ENCODE peak calls at places on chromosomes 1 and 21, in four cellular contexts. C is GM12878, N is HepG2, K is K562. L is an unnamed sample.

GRCh38 chr21:45555557-45556301 is 13.5 kb upstream of the SLC19A1 start:
- DNase-seq in C (peak), N (peak), K (peak), L (peak)

GRCh38 chr1:115643636-115644035 is 1.9 kb downstream of the VANGL1 start:
- DNase-seq in C (no peak), N (no peak), K (no peak), L (no peak)

GRCh38 chr1:150002217-150002616 is 8.3 kb downstream of the OTUD7B start:
- DNase-seq in C (no peak), N (no peak), K (no peak), L (no peak)

GRCh38 chr1:13536612-13537011 is 22.8 kb upstream of the LRRC38 start:
- DNase-seq in C (no peak), N (no peak), K (no peak), L (peak)

GRCh38 chr1:38444311-38444710 is 397.7 kb upstream of the POU3F1 start:
- DNase-seq in C (no peak), N (no peak), K (no peak), L (no peak)

GRCh38 chr1:173048629-173049326 is 2.0 kb downstream of the TNFSF18 start:
- DNase-seq in C (no peak), N (no peak), K (no peak), L (no peak)

GRCh38 chr1:234926574-234927311 is 201.9 kb downstream of the TOMM20 start:
- DNase-seq in C (peak), N (no peak), K (no peak), L (no peak)

GRCh38 chr1:169466259-169467230 is 19.2 kb downstream of the SLC19A2 start:
- DNase-seq in C (no peak), N (peak), K (peak), L (peak)

GRCh38 chr1:204286841-204287387 is 72.8 kb downstream of the PLEKHA6 start:
- DNase-seq in C (no peak), N (no peak), K (no peak), L (no peak)

DNA sequence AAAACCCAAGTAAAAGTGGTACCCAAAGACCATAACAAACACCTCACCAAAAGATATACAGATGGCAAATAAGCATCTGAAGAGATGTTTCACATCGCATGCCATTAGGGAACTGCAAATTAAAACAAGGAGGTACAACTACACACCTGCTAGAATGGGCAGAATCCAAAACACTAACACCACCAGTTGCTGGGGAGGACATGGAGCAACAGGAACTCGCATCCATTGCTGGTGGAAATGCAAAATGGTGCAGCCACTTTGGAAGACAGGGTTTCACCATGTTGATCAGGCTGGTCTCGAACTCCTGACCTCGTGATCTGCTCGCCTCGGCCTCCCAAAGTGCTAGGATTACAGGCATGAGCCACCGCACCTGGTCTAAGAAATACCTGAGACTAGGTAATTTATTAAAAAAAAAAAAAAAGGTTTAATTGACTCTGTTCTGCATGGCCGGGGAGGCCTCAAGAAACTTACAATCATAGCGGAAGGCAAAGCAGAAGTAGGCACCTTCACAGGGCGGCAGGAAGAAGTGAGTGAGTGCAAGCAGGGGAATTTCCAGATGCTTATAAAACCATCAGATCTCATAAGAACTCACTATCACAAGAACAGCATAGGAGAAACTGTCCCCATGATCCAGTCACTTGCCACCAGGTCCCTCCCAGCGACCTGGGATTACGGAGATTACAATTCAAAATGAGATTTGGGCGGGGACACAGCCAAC is 30.2 kb upstream of the PRSS38 start:
- DNase-seq in C (no peak), N (no peak), K (no peak), L (no peak)
- H3K4me2 ChIP-seq in C (no peak), N (no peak), K (no peak), L (no peak)

GRCh38 chr1:85134583-85135455 is 66.0 kb downstream of the SYDE2 start:
- DNase-seq in C (no peak), N (peak), K (no peak), L (no peak)
- TF ChIP-seq CREB1 in C (no peak), N (no peak), K (no peak), L (no peak)

GRCh38 chr1:113219828-113220227 is 146.8 kb downstream of the LRIG2 start:
- DNase-seq in C (no peak), N (no peak), K (no peak), L (no peak)

GRCh38 chr1:113223040-113223439 is 150.0 kb downstream of the LRIG2 start:
- DNase-seq in C (no peak), N (no peak), K (no peak), L (no peak)

GRCh38 chr1:113216664-113217063 is 143.7 kb downstream of the LRIG2 start:
- DNase-seq in C (no peak), N (no peak), K (no peak), L (no peak)

GRCh38 chr1:113217447-113218208 is 144.6 kb downstream of the LRIG2 start:
- DNase-seq in C (no peak), N (peak), K (peak), L (no peak)

GRCh38 chr1:113219377-113219776 is 146.4 kb downstream of the LRIG2 start:
- DNase-seq in C (no peak), N (no peak), K (peak), L (peak)
- TF ChIP-seq JUNB in C (no peak), N (no peak), K (no peak), L (no peak)

DNA sequence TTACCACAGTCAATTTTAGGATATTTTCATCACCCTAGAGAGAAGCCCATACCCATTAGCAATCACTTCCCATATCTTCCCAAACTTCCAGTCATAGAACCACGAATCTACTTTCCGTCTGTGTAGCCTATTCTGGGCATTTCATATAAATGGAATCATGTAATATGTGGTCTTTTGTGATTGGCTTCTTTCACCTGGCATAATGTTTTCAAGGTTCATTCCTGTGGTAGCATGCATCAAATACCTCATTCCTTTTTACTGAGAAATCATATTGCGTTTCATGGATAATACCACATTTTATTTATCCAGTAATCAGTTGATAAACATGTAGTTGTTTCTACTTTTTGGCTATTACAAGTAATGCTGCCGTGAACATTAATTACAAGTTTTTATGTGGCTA is 21.5 kb downstream of the DESI2 start:
- DNase-seq in C (no peak), N (no peak), K (no peak), L (no peak)
- H3K4me2 ChIP-seq in C (no peak), N (no peak), K (no peak), L (no peak)

DNA sequence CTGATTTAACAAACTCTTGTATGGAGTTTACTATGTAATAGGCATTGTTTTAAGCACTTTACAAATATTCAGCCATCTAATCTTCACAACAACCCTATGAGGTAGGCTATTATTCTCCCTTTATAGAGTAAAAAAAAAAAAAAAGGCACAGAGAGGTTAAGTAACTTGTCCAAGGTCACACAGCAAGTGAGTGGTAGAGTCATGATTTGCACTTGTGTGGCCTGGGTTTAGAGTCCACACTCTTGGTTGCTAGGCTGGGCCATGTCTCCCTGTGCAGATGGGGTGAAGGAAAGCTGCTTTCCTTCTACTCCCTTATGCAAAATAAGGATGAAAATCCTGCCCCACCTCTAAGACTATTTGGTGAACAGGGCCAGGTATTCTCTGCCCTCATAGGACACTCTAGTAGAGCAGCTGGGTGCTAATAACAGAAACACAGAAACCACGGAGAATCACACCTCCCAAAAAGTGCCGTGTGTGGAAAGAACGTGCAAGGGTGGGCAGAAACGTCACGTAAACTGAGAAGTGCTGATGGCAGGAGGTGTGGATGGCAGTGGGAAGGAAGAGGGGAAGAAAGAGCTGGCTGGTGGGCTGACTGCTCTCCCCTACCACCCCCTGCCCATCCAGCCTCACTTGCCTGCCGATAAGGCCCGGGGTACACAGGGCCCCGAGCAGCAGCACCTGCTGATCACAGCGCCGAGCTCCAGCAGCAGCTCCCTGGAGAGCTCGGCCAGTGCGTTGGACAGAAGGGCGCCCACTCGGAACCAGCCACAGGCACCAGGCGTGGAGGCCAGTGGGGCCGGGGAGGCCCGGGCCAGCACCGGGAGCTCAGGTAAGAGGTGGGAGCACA is 28.3 kb upstream of the VPS13D start:
- DNase-seq in C (no peak), N (no peak), K (no peak), L (no peak)
- TF ChIP-seq CREB1 in C (no peak), N (no peak), K (no peak), L (no peak)

GRCh38 chr1:163826500-163826899 is 504.7 kb downstream of the NUF2 start:
- DNase-seq in C (no peak), N (no peak), K (no peak), L (no peak)
- TF ChIP-seq JUNB in C (no peak), N (no peak), K (no peak), L (no peak)

DNA sequence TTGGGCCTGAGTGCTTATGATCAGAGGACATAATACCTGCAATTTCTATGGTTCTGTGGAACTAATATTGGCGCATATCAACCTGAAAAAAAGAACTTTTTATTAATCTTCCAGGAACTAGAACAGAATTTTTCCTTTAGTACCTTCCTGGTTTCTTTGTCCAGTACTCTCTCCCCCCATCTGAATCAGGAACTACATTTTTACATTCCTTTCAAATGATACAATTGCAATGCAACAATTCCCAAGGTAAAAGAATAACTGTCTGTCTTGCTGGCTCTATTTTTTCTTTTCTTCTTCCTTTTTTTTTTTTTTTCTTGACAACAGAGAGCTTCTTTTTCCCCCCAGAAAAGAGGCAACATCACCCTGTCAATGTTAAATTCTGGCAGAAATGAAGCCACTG is 4.5 kb upstream of the CD101 start:
- DNase-seq in C (no peak), N (no peak), K (no peak), L (no peak)
- H3K4me2 ChIP-seq in C (no peak), N (no peak), K (no peak), L (no peak)

GRCh38 chr1:10773851-10774614 is 22.4 kb downstream of the CASZ1 start:
- DNase-seq in C (no peak), N (no peak), K (no peak), L (no peak)

GRCh38 chr1:10774615-10775310 is 21.7 kb downstream of the CASZ1 start:
- DNase-seq in C (no peak), N (no peak), K (no peak), L (no peak)

GRCh38 chr1:10771789-10772188 is 24.7 kb downstream of the CASZ1 start:
- DNase-seq in C (no peak), N (no peak), K (no peak), L (no peak)

GRCh38 chr1:10772711-10773110 is 23.7 kb downstream of the CASZ1 start:
- DNase-seq in C (no peak), N (no peak), K (no peak), L (no peak)

GRCh38 chr1:10773376-10773775 is 23.1 kb downstream of the CASZ1 start:
- DNase-seq in C (no peak), N (no peak), K (no peak), L (no peak)
- TF ChIP-seq CREB1 in C (no peak), N (no peak), K (no peak), L (no peak)

GRCh38 chr1:161069731-161070270 is at the start of gene ARHGAP30:
- DNase-seq in C (peak), N (no peak), K (no peak), L (peak)
- TF ChIP-seq JUNB in C (no peak), N (no peak), K (no peak), L (no peak)

DNA sequence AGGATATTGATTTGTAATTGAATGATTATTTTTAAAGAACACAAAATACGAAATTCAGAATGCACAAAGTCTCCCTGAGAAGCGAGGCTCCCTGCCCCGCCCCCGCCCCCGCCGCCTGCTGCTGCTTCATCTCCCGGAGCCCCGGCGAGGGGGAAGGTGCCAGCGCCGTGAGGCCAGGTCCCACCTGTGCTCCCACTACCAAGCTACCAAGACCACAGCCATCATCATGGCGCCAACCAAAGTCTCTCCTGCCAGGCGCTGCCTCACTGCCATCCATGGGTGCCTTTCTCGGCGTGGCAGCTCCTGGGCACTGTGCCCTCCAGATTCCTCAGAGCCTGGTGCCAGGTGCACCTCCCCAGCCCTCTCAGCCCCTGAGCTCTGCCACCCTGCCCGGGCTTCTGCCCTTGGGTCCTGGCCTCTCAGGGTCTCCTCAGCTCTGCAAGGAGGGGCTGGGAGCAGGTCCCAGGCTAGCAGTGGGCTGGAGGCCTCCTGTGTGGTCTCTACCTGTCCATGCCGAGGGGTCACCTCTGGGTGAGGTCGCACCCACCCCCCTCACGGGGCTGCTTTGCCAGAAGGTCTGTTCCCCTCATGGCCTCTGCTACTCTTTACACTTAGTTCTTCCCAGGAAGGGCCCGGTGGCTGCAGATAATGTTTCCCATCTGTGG is 29.4 kb upstream of the TTC34 start:
- DNase-seq in C (no peak), N (no peak), K (no peak), L (no peak)
- H3K4me2 ChIP-seq in C (no peak), N (no peak), K (no peak), L (no peak)

L was measured in GM23338.